ENCODE peak calls at places on chromosomes 13 and 19, in six cellular contexts. R is substantia nigra, W is adrenal gland, E is AG04450, S is pancreas, L is A549. Y is an unnamed sample.

GRCh38 chr19:13297023-13297422 is 146.8 kb downstream of the IER2 start:
- DNase-seq in L (no peak), W (no peak), E (no peak), S (no peak), R (no peak), Y (no peak)

GRCh38 chr13:107192289-107192688 is 624.4 kb upstream of the ARGLU1 start:
- DNase-seq in R (no peak), E (no peak), W (no peak), L (no peak), S (no peak), Y (no peak)

GRCh38 chr19:17889609-17890214 is 18.0 kb downstream of the SLC5A5 start:
- DNase-seq in E (no peak), W (peak; percentile 52), S (no peak), R (no peak), L (no peak), Y (no peak)

GRCh38 chr19:38736036-38736412 is 8.2 kb downstream of the CAPN12 start:
- DNase-seq in S (peak; percentile 73), L (peak; percentile 81), W (peak; percentile 75), E (no peak), R (no peak), Y (peak; percentile 22)

GRCh38 chr19:18939922-18940775 is 868 bp downstream of the HOMER3 start:
- DNase-seq in E (no peak), S (peak; percentile 46), R (no peak), L (no peak), W (peak; percentile 65), Y (peak; percentile 10)

GRCh38 chr19:863305-863620 is 3.8 kb downstream of the CFD start:
- DNase-seq in L (no peak), E (no peak), R (no peak), W (no peak), S (no peak), Y (no peak)

GRCh38 chr13:56352356-56352755 is 788.4 kb upstream of the PRR20A start:
- DNase-seq in W (no peak), E (no peak), R (no peak), S (no peak), L (no peak), Y (no peak)

GRCh38 chr19:46080561-46080960 is 39.8 kb upstream of the IGFL4 start:
- DNase-seq in E (peak; percentile 63), S (no peak), W (peak; percentile 19), R (no peak), L (peak; percentile 65), Y (no peak)

GRCh38 chr19:8655340-8655709 is 24.9 kb downstream of the NFILZ start:
- DNase-seq in W (no peak), S (no peak), R (no peak), L (no peak), E (no peak), Y (no peak)

GRCh38 chr19:8366961-8367326 is 3.0 kb downstream of the ANGPTL4 start:
- DNase-seq in L (no peak), R (no peak), S (no peak), W (no peak), E (no peak), Y (no peak)

GRCh38 chr19:14434157-14434501 is 1.0 kb downstream of the PKN1 start:
- DNase-seq in W (peak; percentile 36), L (no peak), R (no peak), S (no peak), E (no peak), Y (no peak)

GRCh38 chr19:49858591-49858985 is 7.6 kb downstream of the PTOV1 start:
- DNase-seq in L (no peak), S (no peak), R (no peak), W (peak; percentile 95), E (no peak), Y (no peak)

GRCh38 chr13:94842901-94843300 is 130.6 kb upstream of the SOX21 start:
- DNase-seq in S (no peak), W (no peak), L (no peak), R (no peak), E (no peak), Y (no peak)

GRCh38 chr13:77511552-77511951 is 24.0 kb upstream of the SCEL start:
- DNase-seq in R (no peak), L (peak; percentile 13), E (no peak), W (no peak), S (no peak), Y (no peak)

GRCh38 chr13:78430166-78430791 is 173.1 kb downstream of the POU4F1 start:
- DNase-seq in W (no peak), R (no peak), L (no peak), E (no peak), S (no peak), Y (no peak)

GRCh38 chr13:50129923-50130685 is 114.9 kb downstream of the KCNRG start:
- DNase-seq in R (no peak), S (no peak), L (peak; percentile 22), W (peak; percentile 66), E (no peak), Y (no peak)

GRCh38 chr13:34805347-34805746 is 136.7 kb upstream of the NBEA start:
- DNase-seq in L (no peak), S (no peak), W (no peak), R (no peak), E (no peak), Y (no peak)

GRCh38 chr19:51107406-51108065 is 673 bp downstream of the CTU1 start:
- DNase-seq in L (no peak), W (peak; percentile 39), S (no peak), R (no peak), E (no peak), Y (no peak)

GRCh38 chr19:19315444-19315843 is 4.9 kb downstream of the SUGP1 start:
- DNase-seq in W (no peak), S (no peak), L (no peak), E (no peak), R (no peak), Y (no peak)

GRCh38 chr13:73794755-73795154 is 339.4 kb downstream of the KLF12 start:
- DNase-seq in E (no peak), R (no peak), S (no peak), L (no peak), W (no peak), Y (no peak)

GRCh38 chr19:12843328-12843727 is 5.0 kb downstream of the MAST1 start:
- DNase-seq in L (no peak), R (no peak), E (no peak), W (no peak), S (no peak), Y (no peak)

GRCh38 chr13:36880961-36881360 is 39.1 kb downstream of the SMAD9 start:
- DNase-seq in E (no peak), L (no peak), R (no peak), W (no peak), S (no peak), Y (no peak)

GRCh38 chr19:35138305-35138799 is 272 bp upstream of the FXYD1 start:
- DNase-seq in L (no peak), S (no peak), W (no peak), E (no peak), R (no peak), Y (no peak)

GRCh38 chr19:35141627-35142401 is 1.2 kb upstream of the FXYD7 start:
- DNase-seq in R (no peak), E (no peak), L (no peak), S (peak; percentile 39), W (peak; percentile 40), Y (no peak)

GRCh38 chr19:35140898-35141626 is 2.0 kb upstream of the FXYD7 start:
- DNase-seq in S (peak; percentile 93), W (peak; percentile 95), E (peak; percentile 78), R (peak; percentile 79), L (peak; percentile 95), Y (peak; percentile 94)

GRCh38 chr19:35140207-35140897 is 1.7 kb downstream of the FXYD1 start:
- DNase-seq in R (no peak), W (no peak), L (no peak), E (no peak), S (peak; percentile 29), Y (no peak)

GRCh38 chr19:35139618-35139943 is 957 bp downstream of the FXYD1 start:
- DNase-seq in S (no peak), R (no peak), L (no peak), E (no peak), W (no peak), Y (no peak)
- H3K27ac ChIP-seq in S (no peak overlapping the region), R (peak overlapping the region; percentile 52), L (no peak overlapping the region), E (peak overlapping the region; percentile 11), W (peak overlapping the region; percentile 43), Y (peak overlapping the region; percentile 85)

DNA sequence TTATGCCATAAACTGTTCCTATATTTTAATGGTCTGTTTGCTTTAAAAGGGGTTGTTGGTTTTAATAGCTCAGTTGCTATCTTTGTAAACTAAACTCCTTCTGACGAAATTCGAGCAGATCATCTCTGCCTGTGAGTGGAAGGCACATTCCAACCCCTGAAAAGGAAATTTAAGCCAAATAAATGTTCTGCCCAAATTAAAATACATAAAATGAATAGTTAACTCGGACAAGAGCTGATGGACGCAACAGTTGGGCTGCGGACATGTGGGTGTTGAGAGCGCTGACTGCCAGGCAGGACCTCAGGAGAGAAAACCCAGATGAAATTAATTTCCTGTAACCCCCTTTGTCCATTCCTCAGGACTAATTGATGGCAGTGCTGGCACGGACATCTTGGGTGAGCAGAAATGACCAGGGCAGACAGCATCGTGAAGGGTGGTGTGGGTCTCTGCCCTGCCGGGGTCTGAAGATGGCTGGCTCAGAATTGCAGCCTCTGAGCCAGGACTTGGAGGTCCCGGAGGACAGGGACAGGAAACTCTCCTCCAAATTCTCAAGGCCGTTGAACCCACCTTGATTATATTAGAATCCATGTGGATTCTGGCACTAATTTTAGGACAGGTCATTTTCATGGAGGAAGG is 86.4 kb downstream of the TSHZ3 start:
- DNase-seq in L (no peak), W (no peak), S (no peak), R (no peak), E (no peak), Y (no peak)
- H3K27ac ChIP-seq in L (no peak overlapping the region), W (no peak overlapping the region), S (no peak overlapping the region), R (no peak overlapping the region), E (peak overlapping the region; percentile 4), Y (no peak overlapping the region)

GRCh38 chr19:4300589-4300988 is 1.6 kb downstream of the TMIGD2 start:
- DNase-seq in L (no peak), R (no peak), W (no peak), S (no peak), E (no peak), Y (no peak)
- H3K27ac ChIP-seq in L (no peak overlapping the region), R (no peak overlapping the region), W (no peak overlapping the region), S (no peak overlapping the region), E (no peak overlapping the region), Y (no peak overlapping the region)

DNA sequence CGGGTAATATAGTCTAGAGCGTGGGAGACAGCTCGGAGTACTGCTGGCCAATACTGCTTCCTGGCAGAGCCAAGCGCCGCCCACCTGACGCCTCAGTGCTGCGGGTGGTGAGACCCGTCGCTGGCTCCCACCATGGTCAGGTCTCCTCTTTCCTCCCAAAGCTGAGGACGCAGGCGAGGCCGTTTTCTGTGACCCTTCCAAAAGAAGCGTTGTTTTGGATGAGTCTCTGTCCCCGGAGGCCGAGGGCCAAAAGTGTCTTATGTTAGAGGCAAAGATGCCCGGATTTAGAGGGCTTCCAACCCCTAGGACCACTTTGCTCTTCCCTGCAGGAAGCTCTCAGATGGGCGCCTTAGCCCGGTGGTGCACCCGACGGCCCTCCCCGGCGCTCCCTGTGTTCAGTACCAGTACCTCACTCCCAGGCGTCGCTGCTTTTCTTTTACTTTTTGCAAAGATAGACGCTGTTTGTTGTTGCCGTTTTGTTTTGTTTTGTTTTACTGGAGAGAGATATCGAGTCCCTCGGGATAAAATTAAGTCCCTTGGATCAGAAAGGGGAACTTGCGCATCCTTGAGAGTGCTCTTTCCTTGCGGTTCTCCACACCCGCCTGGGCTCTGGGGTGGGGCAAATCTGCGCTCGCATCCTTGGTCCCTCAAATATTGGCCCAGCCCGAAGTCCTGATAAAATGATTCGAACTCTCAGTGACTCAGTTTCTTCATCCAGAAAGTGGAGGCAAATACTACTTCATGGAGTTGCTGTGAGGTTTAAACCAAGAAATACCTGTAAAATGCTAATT is 7.0 kb downstream of the PDX1 start:
- DNase-seq in R (no peak), S (peak; percentile 36), L (no peak), W (no peak), E (no peak), Y (no peak)
- H3K27ac ChIP-seq in R (no peak overlapping the region), S (peak overlapping the region; percentile 75), L (no peak overlapping the region), W (no peak overlapping the region), E (no peak overlapping the region), Y (no peak overlapping the region)

Y was measured in caudate nucleus.